ENCODE peak calls at places on chromosomes 13 and 19, in nine cellular contexts. One of them, this sample, is unnamed. For H3K4me1, the result is how much of the 10 kb centered on the place peaks cover.

GRCh38 chr19:44277331-44277730 is 17.6 kb downstream of the ZNF233 start:
- DNase-seq in kidney: no peak
- DNase-seq in pancreas: no peak
- DNase-seq in heart left ventricle: no peak
- DNase-seq in esophagus squamous epithelium: no peak
- DNase-seq in thoracic aorta: no peak
- DNase-seq in psoas muscle: no peak
- DNase-seq in mammary epithelial cell: no peak
- DNase-seq in cardiac muscle cell: no peak
- DNase-seq in this sample: no peak

GRCh38 chr19:34991542-34992333 is 8.4 kb upstream of the GRAMD1A start:
- DNase-seq in kidney: peak
- DNase-seq in pancreas: no peak
- DNase-seq in heart left ventricle: no peak
- DNase-seq in esophagus squamous epithelium: no peak
- DNase-seq in thoracic aorta: no peak
- DNase-seq in psoas muscle: peak
- DNase-seq in mammary epithelial cell: no peak
- DNase-seq in cardiac muscle cell: no peak
- DNase-seq in this sample: no peak

GRCh38 chr19:42942187-42942789 is 5.3 kb upstream of the PSG7 start:
- DNase-seq in kidney: no peak
- DNase-seq in pancreas: no peak
- DNase-seq in heart left ventricle: no peak
- DNase-seq in esophagus squamous epithelium: no peak
- DNase-seq in thoracic aorta: no peak
- DNase-seq in psoas muscle: no peak
- DNase-seq in mammary epithelial cell: peak
- DNase-seq in cardiac muscle cell: no peak
- DNase-seq in this sample: peak

GRCh38 chr13:53743906-53744305 is 715.3 kb downstream of the OLFM4 start:
- DNase-seq in kidney: no peak
- DNase-seq in pancreas: no peak
- DNase-seq in heart left ventricle: no peak
- DNase-seq in esophagus squamous epithelium: no peak
- DNase-seq in thoracic aorta: no peak
- DNase-seq in psoas muscle: no peak
- DNase-seq in mammary epithelial cell: no peak
- DNase-seq in cardiac muscle cell: no peak
- DNase-seq in this sample: no peak

GRCh38 chr13:61414686-61415664 is 674 bp downstream of the PCDH20 start:
- DNase-seq in kidney: peak
- DNase-seq in pancreas: peak
- DNase-seq in heart left ventricle: peak
- DNase-seq in esophagus squamous epithelium: no peak
- DNase-seq in thoracic aorta: no peak
- DNase-seq in psoas muscle: peak
- DNase-seq in mammary epithelial cell: peak
- DNase-seq in cardiac muscle cell: peak
- DNase-seq in this sample: peak

GRCh38 chr13:24073657-24074056 is 86.9 kb upstream of the SPATA13 start:
- DNase-seq in kidney: no peak
- DNase-seq in pancreas: no peak
- DNase-seq in heart left ventricle: no peak
- DNase-seq in esophagus squamous epithelium: no peak
- DNase-seq in thoracic aorta: no peak
- DNase-seq in psoas muscle: no peak
- DNase-seq in mammary epithelial cell: no peak
- DNase-seq in cardiac muscle cell: no peak
- DNase-seq in this sample: no peak

GRCh38 chr19:45406165-45406956 is at the start of gene POLR1G:
- DNase-seq in kidney: peak
- DNase-seq in pancreas: peak
- DNase-seq in heart left ventricle: peak
- DNase-seq in esophagus squamous epithelium: no peak
- DNase-seq in thoracic aorta: no peak
- DNase-seq in psoas muscle: peak
- DNase-seq in mammary epithelial cell: peak
- DNase-seq in cardiac muscle cell: peak
- DNase-seq in this sample: peak

GRCh38 chr19:16897572-16898056 is 8.8 kb downstream of the F2RL3 start:
- DNase-seq in kidney: peak
- DNase-seq in pancreas: no peak
- DNase-seq in heart left ventricle: no peak
- DNase-seq in esophagus squamous epithelium: no peak
- DNase-seq in thoracic aorta: no peak
- DNase-seq in psoas muscle: peak
- DNase-seq in mammary epithelial cell: no peak
- DNase-seq in cardiac muscle cell: no peak
- DNase-seq in this sample: peak

GRCh38 chr19:2053601-2054389 is 2.8 kb upstream of the MKNK2 start:
- DNase-seq in kidney: peak
- DNase-seq in pancreas: peak
- DNase-seq in heart left ventricle: peak
- DNase-seq in esophagus squamous epithelium: no peak
- DNase-seq in thoracic aorta: no peak
- DNase-seq in psoas muscle: peak
- DNase-seq in mammary epithelial cell: no peak
- DNase-seq in cardiac muscle cell: no peak
- DNase-seq in this sample: peak

GRCh38 chr19:16886305-16886880 is 2.4 kb upstream of the F2RL3 start:
- DNase-seq in kidney: no peak
- DNase-seq in pancreas: no peak
- DNase-seq in heart left ventricle: peak
- DNase-seq in esophagus squamous epithelium: no peak
- DNase-seq in thoracic aorta: no peak
- DNase-seq in psoas muscle: peak
- DNase-seq in mammary epithelial cell: no peak
- DNase-seq in cardiac muscle cell: no peak
- DNase-seq in this sample: peak

GRCh38 chr19:49520705-49521319 is 7.0 kb upstream of the RCN3 start:
- DNase-seq in kidney: no peak
- DNase-seq in pancreas: no peak
- DNase-seq in heart left ventricle: peak
- DNase-seq in esophagus squamous epithelium: no peak
- DNase-seq in thoracic aorta: no peak
- DNase-seq in psoas muscle: peak
- DNase-seq in mammary epithelial cell: no peak
- DNase-seq in cardiac muscle cell: no peak
- DNase-seq in this sample: peak
- H3K27ac ChIP-seq in kidney: no peak
- H3K27ac ChIP-seq in pancreas: no peak
- H3K27ac ChIP-seq in heart left ventricle: no peak
- H3K27ac ChIP-seq in esophagus squamous epithelium: peak
- H3K27ac ChIP-seq in thoracic aorta: peak
- H3K27ac ChIP-seq in psoas muscle: no peak
- H3K27ac ChIP-seq in mammary epithelial cell: no peak
- H3K27ac ChIP-seq in cardiac muscle cell: no peak
- H3K27ac ChIP-seq in this sample: no peak

GRCh38 chr19:38015216-38015615 is 108.2 kb downstream of the SIPA1L3 start:
- DNase-seq in kidney: no peak
- DNase-seq in pancreas: no peak
- DNase-seq in heart left ventricle: no peak
- DNase-seq in esophagus squamous epithelium: no peak
- DNase-seq in thoracic aorta: no peak
- DNase-seq in psoas muscle: no peak
- DNase-seq in mammary epithelial cell: peak
- DNase-seq in cardiac muscle cell: no peak
- DNase-seq in this sample: no peak

GRCh38 chr19:38012944-38013343 is 105.9 kb downstream of the SIPA1L3 start:
- DNase-seq in kidney: no peak
- DNase-seq in pancreas: no peak
- DNase-seq in heart left ventricle: no peak
- DNase-seq in esophagus squamous epithelium: no peak
- DNase-seq in thoracic aorta: no peak
- DNase-seq in psoas muscle: no peak
- DNase-seq in mammary epithelial cell: no peak
- DNase-seq in cardiac muscle cell: no peak
- DNase-seq in this sample: no peak

GRCh38 chr19:38015771-38016170 is 108.8 kb downstream of the SIPA1L3 start:
- DNase-seq in kidney: no peak
- DNase-seq in pancreas: no peak
- DNase-seq in heart left ventricle: no peak
- DNase-seq in esophagus squamous epithelium: no peak
- DNase-seq in thoracic aorta: no peak
- DNase-seq in psoas muscle: no peak
- DNase-seq in mammary epithelial cell: no peak
- DNase-seq in cardiac muscle cell: no peak
- DNase-seq in this sample: no peak

GRCh38 chr19:38012290-38012689 is 105.3 kb downstream of the SIPA1L3 start:
- DNase-seq in kidney: no peak
- DNase-seq in pancreas: no peak
- DNase-seq in heart left ventricle: no peak
- DNase-seq in esophagus squamous epithelium: no peak
- DNase-seq in thoracic aorta: no peak
- DNase-seq in psoas muscle: no peak
- DNase-seq in mammary epithelial cell: no peak
- DNase-seq in cardiac muscle cell: no peak
- DNase-seq in this sample: no peak

DNA sequence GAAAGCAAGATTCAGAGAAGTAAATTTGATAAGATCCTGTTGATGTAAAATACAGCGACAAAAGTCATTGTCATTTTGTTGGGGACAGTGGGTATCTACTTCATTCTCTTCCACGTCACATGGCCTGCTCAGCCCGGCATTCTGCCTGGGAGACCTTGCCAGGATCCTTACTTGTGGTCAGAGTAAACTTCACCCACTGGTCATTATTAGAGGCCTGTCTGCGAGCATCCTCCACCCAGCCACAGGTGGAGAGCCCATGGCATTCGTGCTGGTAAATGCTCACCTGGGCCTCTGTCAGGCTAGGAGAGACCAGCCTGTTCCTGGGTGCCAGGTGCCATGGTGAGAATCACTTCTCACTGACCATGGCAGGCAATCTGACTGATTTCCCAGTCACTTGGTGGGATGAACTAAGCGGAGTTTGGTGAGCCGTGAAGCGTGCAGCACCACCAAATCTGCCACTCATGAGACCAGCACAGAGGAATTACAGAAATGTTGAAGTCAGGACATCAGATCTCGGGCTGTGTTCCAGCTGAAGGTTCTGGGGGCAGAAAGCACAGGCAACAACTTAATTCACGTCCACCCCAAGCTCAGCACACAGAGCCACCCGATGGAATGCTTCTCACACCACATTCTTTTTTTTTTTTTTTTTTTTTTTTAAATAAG is 107.0 kb downstream of the SIPA1L3 start:
- DNase-seq in kidney: no peak
- DNase-seq in pancreas: no peak
- DNase-seq in heart left ventricle: no peak
- DNase-seq in esophagus squamous epithelium: no peak
- DNase-seq in thoracic aorta: no peak
- DNase-seq in psoas muscle: no peak
- DNase-seq in mammary epithelial cell: no peak
- DNase-seq in cardiac muscle cell: no peak
- DNase-seq in this sample: no peak
- H3K4me1 ChIP-seq in kidney: under half
- H3K4me1 ChIP-seq in pancreas: under half
- H3K4me1 ChIP-seq in heart left ventricle: under half
- H3K4me1 ChIP-seq in esophagus squamous epithelium: under half
- H3K4me1 ChIP-seq in thoracic aorta: under half
- H3K4me1 ChIP-seq in psoas muscle: under half
- H3K4me1 ChIP-seq in mammary epithelial cell: under half
- H3K4me1 ChIP-seq in cardiac muscle cell: under half
- H3K4me1 ChIP-seq in this sample: under half

GRCh38 chr13:39913339-39913738 is 257.9 kb downstream of the COG6 start:
- DNase-seq in kidney: no peak
- DNase-seq in pancreas: no peak
- DNase-seq in heart left ventricle: no peak
- DNase-seq in esophagus squamous epithelium: no peak
- DNase-seq in thoracic aorta: no peak
- DNase-seq in psoas muscle: no peak
- DNase-seq in mammary epithelial cell: no peak
- DNase-seq in cardiac muscle cell: no peak
- DNase-seq in this sample: no peak

GRCh38 chr13:39913928-39914327 is 258.5 kb downstream of the COG6 start:
- DNase-seq in kidney: no peak
- DNase-seq in pancreas: no peak
- DNase-seq in heart left ventricle: peak
- DNase-seq in esophagus squamous epithelium: no peak
- DNase-seq in thoracic aorta: no peak
- DNase-seq in psoas muscle: no peak
- DNase-seq in mammary epithelial cell: peak
- DNase-seq in cardiac muscle cell: no peak
- DNase-seq in this sample: no peak

GRCh38 chr13:39915418-39915817 is 260.0 kb downstream of the COG6 start:
- DNase-seq in kidney: no peak
- DNase-seq in pancreas: no peak
- DNase-seq in heart left ventricle: no peak
- DNase-seq in esophagus squamous epithelium: no peak
- DNase-seq in thoracic aorta: no peak
- DNase-seq in psoas muscle: no peak
- DNase-seq in mammary epithelial cell: no peak
- DNase-seq in cardiac muscle cell: no peak
- DNase-seq in this sample: no peak

GRCh38 chr13:39916330-39916729 is 260.9 kb downstream of the COG6 start:
- DNase-seq in kidney: no peak
- DNase-seq in pancreas: no peak
- DNase-seq in heart left ventricle: no peak
- DNase-seq in esophagus squamous epithelium: no peak
- DNase-seq in thoracic aorta: no peak
- DNase-seq in psoas muscle: no peak
- DNase-seq in mammary epithelial cell: peak
- DNase-seq in cardiac muscle cell: no peak
- DNase-seq in this sample: no peak

GRCh38 chr13:39918837-39919236 is 263.4 kb downstream of the COG6 start:
- DNase-seq in kidney: no peak
- DNase-seq in pancreas: no peak
- DNase-seq in heart left ventricle: no peak
- DNase-seq in esophagus squamous epithelium: no peak
- DNase-seq in thoracic aorta: no peak
- DNase-seq in psoas muscle: no peak
- DNase-seq in mammary epithelial cell: peak
- DNase-seq in cardiac muscle cell: no peak
- DNase-seq in this sample: no peak
- TF ChIP-seq CTCF in kidney: no peak
- TF ChIP-seq CTCF in pancreas: no peak
- TF ChIP-seq CTCF in heart left ventricle: no peak
- TF ChIP-seq CTCF in esophagus squamous epithelium: no peak
- TF ChIP-seq CTCF in thoracic aorta: no peak
- TF ChIP-seq CTCF in psoas muscle: no peak
- TF ChIP-seq CTCF in mammary epithelial cell: no peak
- TF ChIP-seq CTCF in cardiac muscle cell: no peak
- TF ChIP-seq CTCF in this sample: no peak

DNA sequence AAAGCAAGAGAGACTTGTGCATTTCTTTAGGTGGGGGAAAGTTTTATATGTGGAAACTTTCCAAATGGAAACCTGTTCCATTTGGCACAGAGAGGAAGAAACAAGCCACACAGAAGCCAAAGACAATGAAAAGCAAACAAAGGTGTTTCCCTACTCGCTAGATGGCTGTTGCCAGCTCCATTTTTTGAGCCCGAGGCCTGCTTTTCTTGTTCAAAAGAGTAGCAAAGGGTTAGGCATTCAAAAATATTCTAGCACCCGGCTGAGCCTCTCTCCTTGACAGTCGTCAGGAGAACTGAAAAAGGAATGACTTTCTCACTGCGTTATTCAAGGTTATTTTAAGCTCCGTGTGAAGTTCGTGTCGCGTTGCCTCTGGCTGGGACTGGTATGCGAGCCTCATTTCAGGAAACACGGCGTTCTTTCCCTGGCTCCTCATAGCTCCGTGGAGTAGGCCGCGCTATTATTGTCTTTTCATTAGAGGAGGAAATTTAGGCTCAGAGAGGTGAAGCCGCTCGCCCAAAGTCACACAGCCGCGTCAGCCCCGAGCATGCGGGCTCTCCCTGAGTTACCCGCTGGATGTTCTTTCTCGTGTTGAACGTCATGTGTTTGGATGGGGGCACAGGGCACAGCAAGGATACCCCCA is 7.6 kb downstream of the TRPM4 start:
- DNase-seq in kidney: no peak
- DNase-seq in pancreas: peak
- DNase-seq in heart left ventricle: peak
- DNase-seq in esophagus squamous epithelium: no peak
- DNase-seq in thoracic aorta: no peak
- DNase-seq in psoas muscle: peak
- DNase-seq in mammary epithelial cell: no peak
- DNase-seq in cardiac muscle cell: peak
- DNase-seq in this sample: peak
- H3K27ac ChIP-seq in kidney: peak
- H3K27ac ChIP-seq in pancreas: peak
- H3K27ac ChIP-seq in heart left ventricle: peak
- H3K27ac ChIP-seq in esophagus squamous epithelium: peak
- H3K27ac ChIP-seq in thoracic aorta: peak
- H3K27ac ChIP-seq in psoas muscle: peak
- H3K27ac ChIP-seq in mammary epithelial cell: no peak
- H3K27ac ChIP-seq in cardiac muscle cell: peak
- H3K27ac ChIP-seq in this sample: no peak

This sample was measured in osteoblast.